ENCODE peak calls at places on chromosomes 6 and 20, in seven cellular contexts. Y is activated naive CD8-positive, alpha-beta T cell treated with anti-CD3 and anti-CD28 coated beads, Interleukin-2, amount 50 U/mL, for 24 hours; N is RWPE1; S is dermis microvascular lymphatic vessel endothelial cell; E is K562; W is stimulated activated CD4-positive, alpha-beta T cell treated with anti-CD3 and anti-CD28 coated beads, Interleukin-4, amount 100 ng/mL, for 24 hours; T is choroid plexus epithelial cell. F is an unnamed sample.

GRCh38 chr6:44475779-44476434 is 88.4 kb downstream of the CDC5L start:
- DNase-seq in Y (peak; percentile 77), N (peak; percentile 84), S (peak; percentile 67), E (peak; percentile 91), W (peak; percentile 73), T (peak; percentile 80), F (peak; percentile 46)

GRCh38 chr6:117771403-117771802 is 96.1 kb downstream of the NUS1 start:
- DNase-seq in Y (no peak), N (no peak), S (no peak), E (no peak), W (no peak), T (no peak), F (no peak)

GRCh38 chr20:4074877-4075455 is 59.6 kb upstream of the RNF24 start:
- DNase-seq in Y (no peak), N (no peak), S (no peak), E (peak; percentile 66), W (no peak), T (no peak), F (no peak)

GRCh38 chr6:25026723-25027122 is 91.0 kb upstream of the RIPOR2 start:
- DNase-seq in Y (no peak), N (no peak), S (no peak), E (no peak), W (no peak), T (no peak), F (no peak)

GRCh38 chr20:62412194-62413024 is 5.3 kb upstream of the CABLES2 start:
- DNase-seq in Y (no peak), N (no peak), S (no peak), E (peak; percentile 70), W (no peak), T (no peak), F (no peak)

GRCh38 chr6:155158044-155158843 is 105.6 kb upstream of the CLDN20 start:
- DNase-seq in Y (no peak), N (peak; percentile 60), S (peak; percentile 58), E (no peak), W (no peak), T (peak; percentile 14), F (no peak)

GRCh38 chr6:114783083-114783482 is 440.3 kb upstream of the HS3ST5 start:
- DNase-seq in Y (no peak), N (no peak), S (no peak), E (no peak), W (no peak), T (no peak), F (no peak)

GRCh38 chr6:22583927-22584326 is 14.6 kb downstream of the HDGFL1 start:
- DNase-seq in Y (no peak), N (no peak), S (no peak), E (no peak), W (no peak), T (no peak), F (no peak)

GRCh38 chr6:65448806-65449397 is 258.1 kb downstream of the EYS start:
- DNase-seq in Y (no peak), N (no peak), S (peak; percentile 9), E (no peak), W (no peak), T (no peak), F (no peak)

GRCh38 chr6:35765739-35766138 is 10.7 kb upstream of the CLPSL2 start:
- DNase-seq in Y (no peak), N (no peak), S (no peak), E (no peak), W (no peak), T (no peak), F (no peak)

GRCh38 chr20:845226-845868 is 11.8 kb downstream of the FAM110A start:
- DNase-seq in Y (no peak), N (no peak), S (no peak), E (no peak), W (no peak), T (no peak), F (no peak)

GRCh38 chr6:111482236-111482958 is 621 bp downstream of the REV3L start:
- DNase-seq in Y (peak; percentile 48), N (peak; percentile 14), S (peak; percentile 39), E (peak; percentile 63), W (peak; percentile 52), T (peak; percentile 24), F (no peak)

GRCh38 chr6:146850238-146850896 is 251.6 kb downstream of the ADGB start:
- DNase-seq in Y (peak; percentile 20), N (no peak), S (no peak), E (no peak), W (peak; percentile 8), T (peak; percentile 68), F (no peak)

GRCh38 chr20:20864346-20865096 is 152.1 kb upstream of the RALGAPA2 start:
- DNase-seq in Y (no peak), N (peak; percentile 43), S (peak; percentile 2), E (no peak), W (no peak), T (peak; percentile 6), F (no peak)

GRCh38 chr6:156507106-156507505 is 270.1 kb upstream of the ARID1B start:
- DNase-seq in Y (no peak), N (no peak), S (no peak), E (no peak), W (no peak), T (no peak), F (no peak)

GRCh38 chr6:33589723-33590530 is 9.9 kb upstream of the BAK1 start:
- DNase-seq in Y (peak; percentile 66), N (peak; percentile 96), S (peak; percentile 91), E (peak; percentile 81), W (peak; percentile 47), T (peak; percentile 74), F (peak; percentile 35)

GRCh38 chr6:99276747-99277146 is 72.7 kb downstream of the FAXC start:
- DNase-seq in Y (no peak), N (peak; percentile 23), S (peak; percentile 44), E (no peak), W (no peak), T (peak; percentile 33), F (no peak)

GRCh38 chr6:2680264-2680908 is 70.3 kb downstream of the MYLK4 start:
- DNase-seq in Y (no peak), N (no peak), S (no peak), E (no peak), W (no peak), T (no peak), F (no peak)

GRCh38 chr6:129701721-129702455 is 8.1 kb downstream of the ARHGAP18 start:
- DNase-seq in Y (no peak), N (no peak), S (peak; percentile 40), E (no peak), W (no peak), T (peak; percentile 50), F (no peak)

GRCh38 chr6:90293319-90293937 is 3.2 kb downstream of the BACH2 start:
- DNase-seq in Y (no peak), N (no peak), S (no peak), E (no peak), W (no peak), T (no peak), F (no peak)

GRCh38 chr6:168128006-168128630 is 49.1 kb upstream of the FRMD1 start:
- DNase-seq in Y (no peak), N (no peak), S (no peak), E (no peak), W (no peak), T (no peak), F (no peak)

GRCh38 chr6:39082310-39082709 is 32.7 kb downstream of the SAYSD1 start:
- DNase-seq in Y (no peak), N (no peak), S (no peak), E (no peak), W (no peak), T (no peak), F (no peak)

GRCh38 chr6:11143394-11144371 is 32.2 kb upstream of the ERVFRD-1 start:
- DNase-seq in Y (no peak), N (peak; percentile 94), S (peak; percentile 79), E (peak; percentile 82), W (no peak), T (peak; percentile 95), F (peak; percentile 16)

GRCh38 chr20:1809121-1809520 is 86.1 kb upstream of the SIRPA start:
- DNase-seq in Y (no peak), N (peak; percentile 93), S (peak; percentile 46), E (no peak), W (no peak), T (peak; percentile 39), F (peak; percentile 5)

GRCh38 chr6:129598244-129599187 is 111.5 kb downstream of the ARHGAP18 start:
- DNase-seq in Y (no peak), N (peak; percentile 77), S (peak; percentile 85), E (peak; percentile 53), W (peak; percentile 15), T (peak; percentile 91), F (peak; percentile 45)

GRCh38 chr20:61566691-61567090 is 314.6 kb downstream of the CDH4 start:
- DNase-seq in Y (no peak), N (no peak), S (no peak), E (no peak), W (no peak), T (no peak), F (no peak)

GRCh38 chr20:24206995-24207394 is 218.4 kb upstream of the GGTLC1 start:
- DNase-seq in Y (no peak), N (no peak), S (no peak), E (no peak), W (no peak), T (peak; percentile 30), F (no peak)

GRCh38 chr20:62211216-62211615 is 8.9 kb downstream of the HRH3 start:
- DNase-seq in Y (no peak), N (no peak), S (no peak), E (no peak), W (no peak), T (no peak), F (no peak)

GRCh38 chr6:152941746-152942145 is 41.1 kb downstream of the FBXO5 start:
- DNase-seq in Y (no peak), N (no peak), S (no peak), E (no peak), W (no peak), T (no peak), F (no peak)

GRCh38 chr6:36666726-36667591 is 11.6 kb upstream of the CDKN1A start:
- DNase-seq in Y (no peak), N (peak; percentile 90), S (peak; percentile 59), E (peak; percentile 32), W (no peak), T (peak; percentile 97), F (peak; percentile 78)

GRCh38 chr6:127924440-127924839 is 23.6 kb upstream of the THEMIS start:
- DNase-seq in Y (no peak), N (peak; percentile 8), S (no peak), E (no peak), W (no peak), T (peak; percentile 66), F (no peak)

F was measured in amniotic stem cell.